ENCODE peak calls at places on chromosomes 4 and X, in nine cellular contexts. Z, T, E, Q, I, W, X, D and L are unnamed samples.
A peak's percentile ranks its signal among the peaks of the same experiment; 100 is the strongest.

GRCh38 chr4:86891785-86892638 is at the start of gene C4orf36:
- DNase-seq in E (peak; percentile 66), T (peak; percentile 18), Q (peak; percentile 59), D (peak; percentile 53), W (peak; percentile 81), X (peak; percentile 88), I (peak; percentile 93), Z (peak; percentile 89), L (no peak)

GRCh38 chr4:152935138-152935537 is 985 bp upstream of the FHDC1 start:
- DNase-seq in W (peak; percentile 32), T (no peak), D (no peak), Q (peak; percentile 61), E (peak; percentile 16), I (peak; percentile 34), X (peak; percentile 49), Z (peak; percentile 76), L (no peak)

GRCh38 chr4:155972098-155972497 is 18.4 kb upstream of the CTSO start:
- DNase-seq in I (no peak), W (peak; percentile 64), Z (peak; percentile 53), T (peak; percentile 38), E (peak; percentile 19), Q (no peak), X (no peak), D (peak; percentile 16), L (no peak)

GRCh38 chr4:88730811-88731210 is 33.2 kb upstream of the NAP1L5 start:
- DNase-seq in I (no peak), T (no peak), Q (no peak), X (no peak), W (no peak), D (no peak), E (no peak), Z (no peak), L (no peak)

GRCh38 chrX:115642895-115643530 is 82.0 kb downstream of the PLS3 start:
- DNase-seq in E (peak; percentile 15), Q (peak; percentile 56), W (peak; percentile 75), I (no peak), Z (peak; percentile 44), X (no peak), T (peak; percentile 77), D (peak; percentile 64), L (peak; percentile 55)

GRCh38 chrX:108001218-108001814 is 19.1 kb upstream of the TEX13B start:
- DNase-seq in I (no peak), E (peak; percentile 21), W (peak; percentile 83), X (no peak), Q (peak; percentile 64), T (peak; percentile 36), D (no peak), Z (peak; percentile 50), L (peak; percentile 16)

GRCh38 chrX:13013353-13014110 is 30.9 kb downstream of the FAM9C start:
- DNase-seq in E (no peak), I (no peak), D (no peak), T (no peak), Z (no peak), Q (no peak), X (no peak), W (no peak), L (no peak)

GRCh38 chr4:177155454-177155853 is 154.2 kb upstream of the NEIL3 start:
- DNase-seq in Q (no peak), E (no peak), T (no peak), I (no peak), Z (peak; percentile 27), X (no peak), W (no peak), D (no peak), L (no peak)

GRCh38 chr4:113397114-113397701 is 347.8 kb downstream of the ANK2 start:
- DNase-seq in E (no peak), X (no peak), Z (no peak), D (no peak), Q (no peak), T (peak; percentile 82), I (no peak), W (no peak), L (no peak)

GRCh38 chrX:127570276-127570675 is 481.9 kb downstream of the ACTRT1 start:
- DNase-seq in I (no peak), Z (no peak), E (no peak), T (no peak), Q (no peak), X (no peak), W (no peak), D (no peak), L (no peak)

GRCh38 chr4:30718889-30719252 is 1.3 kb upstream of the PCDH7 start:
- DNase-seq in Z (peak; percentile 52), W (peak; percentile 33), T (peak; percentile 48), I (no peak), E (no peak), D (no peak), X (no peak), Q (no peak), L (no peak)

GRCh38 chr4:170015285-170015684 is 10.9 kb downstream of the MFAP3L start:
- DNase-seq in E (no peak), D (no peak), W (no peak), X (no peak), Z (no peak), T (no peak), Q (no peak), I (no peak), L (no peak)

GRCh38 chr4:102717448-102718092 is 43.2 kb downstream of the MANBA start:
- DNase-seq in T (no peak), X (peak; percentile 51), W (peak; percentile 30), Z (no peak), I (no peak), D (no peak), Q (no peak), E (no peak), L (no peak)

GRCh38 chrX:72269671-72270251 is 7.3 kb downstream of the RPS4X start:
- DNase-seq in W (peak; percentile 61), Z (no peak), T (peak; percentile 83), Q (no peak), D (no peak), X (no peak), E (no peak), I (no peak), L (peak; percentile 33)

GRCh38 chr4:3022651-3023050 is 51.7 kb downstream of the HTT-AS start:
- DNase-seq in I (no peak), X (no peak), Z (no peak), E (no peak), W (no peak), T (no peak), Q (no peak), D (no peak), L (no peak)

DNA sequence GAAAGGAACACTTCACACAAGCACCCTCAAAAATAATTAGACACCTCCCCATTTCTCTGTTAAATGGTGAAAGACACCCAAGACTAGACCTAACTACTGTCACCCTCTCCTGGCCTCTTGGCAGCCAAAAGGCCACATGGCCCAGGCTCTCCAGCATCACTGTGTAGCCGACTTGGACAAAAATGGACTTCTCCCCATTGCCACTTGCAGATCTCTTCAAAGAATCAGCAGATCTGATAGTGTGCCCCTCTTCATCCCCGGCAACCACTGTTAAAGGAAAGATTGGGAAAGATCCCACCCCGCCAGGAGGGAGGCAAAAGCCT is 2.0 kb downstream of the MID1IP1 start:
- DNase-seq in E (no peak), Z (no peak), Q (peak; percentile 10), T (no peak), W (no peak), D (no peak), X (no peak), I (no peak), L (no peak)
- H3K4me3 ChIP-seq in E (peak overlapping the region; percentile 64), Z (peak overlapping the region; percentile 72), Q (peak overlapping the region; percentile 81), T (peak overlapping the region; percentile 91), W (peak overlapping the region; percentile 96), D (peak overlapping the region; percentile 71), X (peak overlapping the region; percentile 64), I (peak overlapping the region; percentile 45), L (peak overlapping the region; percentile 66)

DNA sequence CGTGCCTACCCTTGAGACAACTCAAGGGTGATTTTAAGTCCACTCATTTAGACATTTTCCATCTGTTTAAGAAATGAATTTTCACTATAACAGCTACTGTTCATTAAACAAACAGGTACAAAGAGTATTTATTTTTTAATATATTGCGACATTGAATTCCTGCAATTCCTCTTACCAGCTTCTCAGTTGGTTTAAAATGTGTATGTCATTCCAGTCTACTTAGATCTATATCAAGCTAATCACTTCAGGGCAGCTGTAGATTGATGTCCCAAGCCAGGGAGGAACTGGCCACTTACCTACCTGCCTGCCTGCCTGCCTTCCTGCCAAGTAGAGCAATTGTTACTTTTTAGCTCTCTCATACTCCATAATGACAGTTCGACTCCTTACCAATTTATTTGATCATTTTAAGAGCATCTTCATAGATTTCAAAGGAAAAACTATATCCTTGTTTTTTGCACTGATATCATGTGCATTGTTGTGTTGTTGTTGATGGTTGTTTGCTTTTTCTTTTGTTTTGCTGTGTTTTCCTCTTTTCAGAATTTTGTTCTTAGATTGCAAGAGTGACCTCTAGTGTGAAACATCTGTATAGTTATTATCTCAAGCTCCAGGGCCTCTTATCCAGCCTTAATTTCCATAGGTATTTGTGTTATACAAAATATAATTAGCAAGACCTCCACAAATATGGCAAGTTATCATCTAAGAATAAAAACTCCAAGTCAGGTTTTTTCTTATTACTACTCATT is 120.9 kb upstream of the NRK start:
- DNase-seq in E (no peak), I (no peak), T (no peak), Z (no peak), D (no peak), W (peak; percentile 62), X (no peak), Q (peak; percentile 12), L (no peak)
- TF ChIP-seq CTCF in E (no peak), I (no peak), T (peak; percentile 7), Z (peak; percentile 53), D (no peak), W (peak; percentile 75), X (no peak), Q (peak; percentile 31), L (no peak)

GRCh38 chrX:123764967-123765871 is 32.4 kb upstream of the THOC2 start:
- DNase-seq in X (peak; percentile 87), W (peak; percentile 83), D (peak; percentile 71), Z (peak; percentile 92), E (peak; percentile 57), T (peak; percentile 81), Q (peak; percentile 44), I (peak; percentile 92), L (peak; percentile 31)
- H3K4me3 ChIP-seq in X (peak overlapping the region; percentile 46), W (peak overlapping the region; percentile 63), D (peak overlapping the region; percentile 44), Z (peak overlapping the region; percentile 33), E (peak overlapping the region; percentile 49), T (peak overlapping the region; percentile 65), Q (peak overlapping the region; percentile 45), I (no peak overlapping the region), L (peak overlapping the region; percentile 42)

GRCh38 chr4:110005461-110006056 is 92.9 kb downstream of the EGF start:
- DNase-seq in E (peak; percentile 57), W (peak; percentile 72), D (peak; percentile 11), Q (peak; percentile 85), X (no peak), T (peak; percentile 78), Z (peak; percentile 68), I (no peak), L (peak; percentile 54)
- TF ChIP-seq CTCF in E (peak; percentile 83), W (peak; percentile 79), D (peak; percentile 68), Q (peak; percentile 84), X (peak; percentile 67), T (peak; percentile 95), Z (peak; percentile 89), I (peak; percentile 22), L (peak; percentile 53)

GRCh38 chrX:10769165-10769564 is 148.8 kb upstream of the MID1 start:
- DNase-seq in Q (peak; percentile 32), E (peak; percentile 2), W (peak; percentile 61), I (no peak), D (no peak), T (peak; percentile 35), X (no peak), Z (peak; percentile 75), L (no peak)

GRCh38 chrX:10773318-10773717 is 152.9 kb upstream of the MID1 start:
- DNase-seq in E (no peak), Q (no peak), X (no peak), I (no peak), T (no peak), Z (no peak), W (no peak), D (no peak), L (no peak)

GRCh38 chrX:10769696-10770619 is 149.6 kb upstream of the MID1 start:
- DNase-seq in X (no peak), Z (peak; percentile 53), I (no peak), Q (no peak), D (no peak), T (peak; percentile 61), W (no peak), E (no peak), L (no peak)
- H3K4me3 ChIP-seq in X (no peak overlapping the region), Z (peak overlapping the region; percentile 36), I (no peak overlapping the region), Q (no peak overlapping the region), D (peak overlapping the region; percentile 28), T (peak overlapping the region; percentile 36), W (no peak overlapping the region), E (no peak overlapping the region), L (no peak overlapping the region)